ENCODE peak calls at places on chromosomes 5 and 9, in five cellular contexts. L, H, T, F and V are unnamed samples.

GRCh38 chr5:177576169-177576568 is 15.8 kb upstream of the TMED9 start:
- DNase-seq in L (no peak), H (no peak), T (no peak), F (no peak), V (no peak)

GRCh38 chr5:63398346-63398745 is 563.9 kb downstream of the HTR1A start:
- DNase-seq in L (peak; percentile 1), H (no peak), T (no peak), F (no peak), V (no peak)

GRCh38 chr9:13330396-13331004 is 51.0 kb upstream of the MPDZ start:
- DNase-seq in L (no peak), H (peak; percentile 59), T (no peak), F (no peak), V (no peak)

GRCh38 chr5:173720341-173721258 is 104.2 kb upstream of the BOD1 start:
- DNase-seq in L (no peak), H (no peak), T (no peak), F (no peak), V (no peak)

GRCh38 chr9:81565609-81566008 is 123.7 kb downstream of the TLE1 start:
- DNase-seq in L (no peak), H (no peak), T (no peak), F (no peak), V (no peak)

GRCh38 chr9:136353757-136354488 is 9.6 kb downstream of the DNLZ start:
- DNase-seq in L (no peak), H (no peak), T (no peak), F (no peak), V (no peak)

GRCh38 chr9:115808108-115808507 is 345.5 kb upstream of the PAPPA start:
- DNase-seq in L (peak; percentile 23), H (peak; percentile 21), T (no peak), F (no peak), V (no peak)

GRCh38 chr9:109517798-109518435 is 19.8 kb upstream of the PTPN3 start:
- DNase-seq in L (no peak), H (no peak), T (no peak), F (no peak), V (no peak)

GRCh38 chr5:165201364-165202143 is 1696.1 kb downstream of the MAT2B start:
- DNase-seq in L (peak; percentile 38), H (peak; percentile 51), T (no peak), F (no peak), V (no peak)

GRCh38 chr5:134451618-134452505 is 40.2 kb upstream of the CDKN2AIPNL start:
- DNase-seq in L (peak; percentile 89), H (peak; percentile 82), T (no peak), F (no peak), V (no peak)

GRCh38 chr9:124351672-124352468 is 63.4 kb downstream of the PSMB7 start:
- DNase-seq in L (no peak), H (no peak), T (no peak), F (no peak), V (no peak)

GRCh38 chr5:126921471-126922091 is 108.8 kb downstream of the MARCHF3 start:
- DNase-seq in L (no peak), H (no peak), T (no peak), F (no peak), V (no peak)

GRCh38 chr9:86859056-86859455 is 88.2 kb downstream of the GAS1 start:
- DNase-seq in L (no peak), H (no peak), T (no peak), F (no peak), V (no peak)

GRCh38 chr9:7500521-7500920 is 299.1 kb downstream of the DMAC1 start:
- DNase-seq in L (no peak), H (no peak), T (no peak), F (no peak), V (no peak)

GRCh38 chr9:136316271-136316751 is 11.0 kb upstream of the GPSM1 start:
- DNase-seq in L (no peak), H (no peak), T (no peak), F (no peak), V (no peak)

GRCh38 chr5:51384281-51384840 is 1.1 kb downstream of the ISL1 start:
- DNase-seq in L (no peak), H (peak; percentile 40), T (no peak), F (no peak), V (no peak)

GRCh38 chr5:24623018-24623417 is 21.8 kb downstream of the CDH10 start:
- DNase-seq in L (no peak), H (no peak), T (no peak), F (no peak), V (no peak)

GRCh38 chr5:139743001-139743771 is 52.4 kb upstream of the PSD2 start:
- DNase-seq in L (no peak), H (no peak), T (no peak), F (no peak), V (no peak)

GRCh38 chr9:127382541-127382940 is 14.4 kb upstream of the SLC2A8 start:
- DNase-seq in L (no peak), H (no peak), T (no peak), F (no peak), V (no peak)

GRCh38 chr5:73968246-73968645 is 342.2 kb downstream of the ARHGEF28 start:
- DNase-seq in L (no peak), H (no peak), T (no peak), F (no peak), V (no peak)

GRCh38 chr5:144247131-144247530 is 76.5 kb downstream of the KCTD16 start:
- DNase-seq in L (peak; percentile 38), H (no peak), T (no peak), F (no peak), V (no peak)

GRCh38 chr5:22678886-22679285 is 174.3 kb downstream of the CDH12 start:
- DNase-seq in L (no peak), H (no peak), T (no peak), F (no peak), V (no peak)

GRCh38 chr9:22030101-22030598 is 21.0 kb upstream of the CDKN2B start:
- DNase-seq in L (peak; percentile 77), H (peak; percentile 77), T (no peak), F (no peak), V (no peak)

GRCh38 chr9:135504262-135505229 is 4.1 kb downstream of the MRPS2 start:
- DNase-seq in L (peak; percentile 65), H (peak; percentile 57), T (no peak), F (no peak), V (no peak)

GRCh38 chr5:55540525-55540924 is 5.8 kb upstream of the PLPP1 start:
- DNase-seq in L (no peak), H (no peak), T (no peak), F (no peak), V (no peak)

GRCh38 chr9:92706218-92706940 is 36.4 kb upstream of the IPPK start:
- DNase-seq in L (peak; percentile 29), H (no peak), T (no peak), F (no peak), V (no peak)

GRCh38 chr9:33202018-33202417 is 34.9 kb upstream of the B4GALT1 start:
- DNase-seq in L (no peak), H (no peak), T (no peak), F (no peak), V (no peak)

GRCh38 chr5:87717761-87718160 is 305.0 kb upstream of the CCNH start:
- DNase-seq in L (no peak), H (no peak), T (no peak), F (no peak), V (no peak)

GRCh38 chr9:20508242-20508641 is 114.1 kb downstream of the MLLT3 start:
- DNase-seq in L (peak; percentile 9), H (no peak), T (no peak), F (no peak), V (no peak)

GRCh38 chr5:135391869-135392255 is 7.2 kb downstream of the MACROH2A1 start:
- DNase-seq in L (no peak), H (no peak), T (no peak), F (no peak), V (no peak)

GRCh38 chr5:58666598-58667595 is 84.0 kb downstream of the RAB3C start:
- DNase-seq in L (no peak), H (no peak), T (no peak), F (no peak), V (no peak)

GRCh38 chr5:177405805-177406204 is 3.6 kb downstream of the F12 start:
- DNase-seq in L (no peak), H (no peak), T (no peak), F (no peak), V (no peak)

GRCh38 chr5:107306597-107306996 is 364.1 kb downstream of the EFNA5 start:
- DNase-seq in L (no peak), H (peak; percentile 9), T (no peak), F (no peak), V (no peak)

GRCh38 chr5:123285122-123286011 is 137.8 kb downstream of the CEP120 start:
- DNase-seq in L (peak; percentile 44), H (peak; percentile 56), T (no peak), F (no peak), V (no peak)